ENCODE peak calls at places on chromosomes 4 and X, in five cellular contexts. U is GM23338, O is prostate gland, I is type B pancreatic cell, L is uterus. Y is an unnamed sample.

GRCh38 chrX:623599-624323 is 6.8 kb upstream of the SHOX start:
- DNase-seq in U (peak; percentile 78), O (no peak), I (no peak), L (no peak), Y (peak; percentile 36)

GRCh38 chrX:8042304-8042703 is 115.1 kb upstream of the PNPLA4 start:
- DNase-seq in U (peak; percentile 40), O (no peak), I (no peak), L (no peak), Y (no peak)

GRCh38 chrX:119389854-119390501 is 9.2 kb upstream of the SLC25A43 start:
- DNase-seq in U (peak; percentile 29), O (no peak), I (no peak), L (no peak), Y (no peak)

GRCh38 chrX:120559799-120560198 is 963 bp downstream of the CUL4B start:
- DNase-seq in U (no peak), O (no peak), I (no peak), L (no peak), Y (peak; percentile 7)

GRCh38 chr4:87732033-87732770 is 67.2 kb upstream of the IBSP start:
- DNase-seq in U (no peak), O (no peak), I (no peak), L (no peak), Y (no peak)

GRCh38 chr4:30962949-30963348 is 242.8 kb downstream of the PCDH7 start:
- DNase-seq in U (no peak), O (no peak), I (no peak), L (no peak), Y (no peak)

GRCh38 chr4:151675366-151676060 is 85.3 kb downstream of the GATB start:
- DNase-seq in U (no peak), O (no peak), I (no peak), L (no peak), Y (no peak)

GRCh38 chrX:153946910-153947769 is 2.7 kb upstream of the RENBP start:
- DNase-seq in U (peak; percentile 86), O (no peak), I (no peak), L (peak; percentile 55), Y (peak; percentile 85)

GRCh38 chr4:126661194-126661593 is 971.6 kb upstream of the INTU start:
- DNase-seq in U (no peak), O (no peak), I (no peak), L (no peak), Y (no peak)

GRCh38 chr4:10403633-10404445 is 53.4 kb downstream of the ZNF518B start:
- DNase-seq in U (peak; percentile 70), O (peak; percentile 16), I (no peak), L (no peak), Y (peak; percentile 36)

GRCh38 chr4:23775694-23776093 is 114.2 kb downstream of the PPARGC1A start:
- DNase-seq in U (no peak), O (peak; percentile 8), I (no peak), L (no peak), Y (no peak)

GRCh38 chr4:73822812-73823480 is 13.5 kb upstream of the CXCL6 start:
- DNase-seq in U (no peak), O (no peak), I (no peak), L (no peak), Y (no peak)

GRCh38 chrX:10722804-10723364 is 102.5 kb upstream of the MID1 start:
- DNase-seq in U (peak; percentile 71), O (peak; percentile 38), I (no peak), L (peak; percentile 67), Y (peak; percentile 25)

GRCh38 chrX:10729000-10729399 is 108.6 kb upstream of the MID1 start:
- DNase-seq in U (peak; percentile 30), O (no peak), I (no peak), L (no peak), Y (no peak)

GRCh38 chrX:10726647-10727046 is 106.3 kb upstream of the MID1 start:
- DNase-seq in U (no peak), O (no peak), I (no peak), L (no peak), Y (no peak)

GRCh38 chrX:10725071-10725470 is 104.7 kb upstream of the MID1 start:
- DNase-seq in U (peak; percentile 45), O (no peak), I (no peak), L (no peak), Y (peak; percentile 8)
- TF ChIP-seq CTCF in U (peak; percentile 30), O (no peak), I (peak; percentile 64), L (no peak), Y (no peak)

GRCh38 chrX:147832707-147833348 is 78.9 kb upstream of the FMR1 start:
- DNase-seq in U (no peak), O (no peak), I (no peak), L (no peak), Y (no peak)

GRCh38 chrX:147838465-147839131 is 73.1 kb upstream of the FMR1 start:
- DNase-seq in U (peak; percentile 27), O (no peak), I (no peak), L (no peak), Y (no peak)
- TF ChIP-seq CTCF in U (peak; percentile 60), O (no peak), I (peak; percentile 68), L (no peak), Y (no peak)

GRCh38 chr4:13430834-13431568 is 53.1 kb downstream of the RAB28 start:
- DNase-seq in U (peak; percentile 74), O (no peak), I (no peak), L (no peak), Y (no peak)
- TF ChIP-seq CTCF in U (peak; percentile 87), O (no peak), I (peak; percentile 56), L (no peak), Y (no peak)

DNA sequence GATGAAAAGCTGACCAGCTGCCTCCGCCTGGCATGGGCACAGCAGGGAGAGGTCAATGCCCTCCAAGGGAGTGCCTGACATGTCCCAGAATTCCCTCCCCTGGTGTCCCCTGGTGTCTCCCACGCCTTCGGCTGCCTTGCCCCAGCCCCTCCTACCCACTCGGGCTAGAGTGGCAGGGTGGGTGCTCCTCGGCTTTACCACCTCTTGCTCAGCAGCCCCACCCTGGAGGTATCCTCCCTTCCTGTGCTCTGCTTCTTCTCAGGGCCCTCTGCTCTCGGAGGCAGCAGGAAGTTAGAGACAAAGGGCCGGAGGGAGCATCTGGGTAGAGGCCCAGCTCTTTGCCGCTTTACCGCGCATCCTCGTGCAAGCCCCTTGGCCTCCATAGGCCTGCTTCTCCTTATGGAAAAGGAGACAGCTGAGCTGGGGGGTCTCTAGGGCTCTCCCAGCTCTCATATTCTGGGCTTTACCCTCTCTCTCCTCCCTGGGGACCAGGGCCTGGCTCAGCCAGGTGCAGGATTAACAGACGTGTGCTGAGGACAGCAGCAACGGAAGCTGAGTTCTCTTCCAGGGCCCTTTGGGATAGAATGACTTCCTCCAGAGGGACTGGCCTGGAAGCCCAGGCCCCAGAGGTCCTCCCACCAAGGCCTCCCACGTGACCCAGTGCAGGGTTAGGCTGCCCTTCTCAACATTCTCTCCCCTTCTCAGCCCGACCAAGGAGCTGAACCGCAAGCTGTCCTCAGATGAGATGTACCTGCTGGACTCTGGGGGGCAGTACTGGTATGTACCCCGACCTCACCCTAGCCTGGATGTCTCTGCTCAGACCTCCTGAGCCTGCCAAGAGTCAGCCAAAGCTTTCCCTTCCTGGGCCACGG is 17.2 kb downstream of the XPNPEP2 start:
- DNase-seq in U (peak; percentile 55), O (no peak), I (no peak), L (no peak), Y (no peak)
- TF ChIP-seq CTCF in U (peak; percentile 31), O (no peak), I (no peak), L (no peak), Y (no peak)

DNA sequence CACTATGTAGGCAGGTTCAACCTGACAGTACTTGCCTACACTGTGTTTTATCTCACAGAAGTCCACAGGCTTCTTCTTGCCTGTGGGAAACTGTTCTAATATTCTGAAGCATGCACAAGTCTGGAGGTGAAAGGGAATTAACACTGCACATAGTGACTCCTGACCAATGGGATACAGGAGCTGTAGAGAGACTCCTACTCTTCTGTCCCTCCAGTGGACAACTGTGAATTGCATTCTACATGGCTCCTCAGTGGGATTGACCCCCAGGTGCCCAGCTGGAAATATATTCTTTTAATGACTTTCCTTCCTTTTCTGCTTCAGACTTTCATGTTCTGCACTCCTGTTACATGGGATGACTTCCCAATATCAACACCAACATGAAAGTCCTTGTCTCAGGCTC is 8.2 kb upstream of the YIPF6 start:
- DNase-seq in U (peak; percentile 53), O (no peak), I (no peak), L (no peak), Y (no peak)
- TF ChIP-seq CTCF in U (peak; percentile 26), O (peak; percentile 4), I (peak; percentile 59), L (no peak), Y (no peak)

GRCh38 chr4:132230025-132230424 is 919.1 kb upstream of the PCDH10 start:
- DNase-seq in U (no peak), O (no peak), I (no peak), L (no peak), Y (no peak)

GRCh38 chr4:132228676-132229075 is 920.4 kb upstream of the PCDH10 start:
- DNase-seq in U (no peak), O (no peak), I (no peak), L (no peak), Y (no peak)

GRCh38 chr4:132227349-132228165 is 921.5 kb upstream of the PCDH10 start:
- DNase-seq in U (peak; percentile 80), O (no peak), I (no peak), L (no peak), Y (no peak)
- TF ChIP-seq CTCF in U (peak; percentile 74), O (no peak), I (peak; percentile 77), L (no peak), Y (no peak)